ENCODE peak calls at places on chromosome 9, in five cellular contexts. One of them, this sample, is unnamed.

GRCh38 chr9:77981332-77981731 is 50.3 kb downstream of the GNAQ start:
- DNase-seq in left lung: no peak
- DNase-seq in PC-3: no peak
- DNase-seq in keratinocyte: peak; percentile 75
- DNase-seq in A549: peak; percentile 66
- DNase-seq in this sample: peak; percentile 39

GRCh38 chr9:91920846-91921350 is 29.1 kb downstream of the ROR2 start:
- DNase-seq in keratinocyte: no peak
- DNase-seq in PC-3: no peak
- DNase-seq in A549: no peak
- DNase-seq in left lung: no peak
- DNase-seq in this sample: no peak

GRCh38 chr9:8284835-8285234 is 485.3 kb upstream of the DMAC1 start:
- DNase-seq in left lung: no peak
- DNase-seq in keratinocyte: no peak
- DNase-seq in PC-3: no peak
- DNase-seq in A549: no peak
- DNase-seq in this sample: no peak

GRCh38 chr9:124411514-124412227 is 3.6 kb downstream of the PSMB7 start:
- DNase-seq in PC-3: peak; percentile 64
- DNase-seq in left lung: no peak
- DNase-seq in keratinocyte: no peak
- DNase-seq in A549: no peak
- DNase-seq in this sample: peak; percentile 91

GRCh38 chr9:71819115-71819739 is 50.9 kb upstream of the CEMIP2 start:
- DNase-seq in left lung: no peak
- DNase-seq in PC-3: peak; percentile 51
- DNase-seq in keratinocyte: no peak
- DNase-seq in A549: peak; percentile 37
- DNase-seq in this sample: peak; percentile 46

GRCh38 chr9:11893331-11893730 is 799.9 kb upstream of the TYRP1 start:
- DNase-seq in keratinocyte: no peak
- DNase-seq in PC-3: no peak
- DNase-seq in A549: no peak
- DNase-seq in left lung: no peak
- DNase-seq in this sample: peak; percentile 63

GRCh38 chr9:110027624-110028023 is 180.3 kb downstream of the C9orf152 start:
- DNase-seq in PC-3: no peak
- DNase-seq in left lung: no peak
- DNase-seq in A549: no peak
- DNase-seq in keratinocyte: no peak
- DNase-seq in this sample: peak; percentile 87

GRCh38 chr9:33147770-33148169 is 19.4 kb downstream of the B4GALT1 start:
- DNase-seq in A549: no peak
- DNase-seq in keratinocyte: no peak
- DNase-seq in left lung: peak; percentile 31
- DNase-seq in PC-3: no peak
- DNase-seq in this sample: no peak

GRCh38 chr9:135098400-135099105 is 11.1 kb downstream of the OLFM1 start:
- DNase-seq in left lung: no peak
- DNase-seq in A549: no peak
- DNase-seq in PC-3: peak; percentile 4
- DNase-seq in keratinocyte: no peak
- DNase-seq in this sample: peak; percentile 5

GRCh38 chr9:136483589-136484152 is 831 bp upstream of the SEC16A start:
- DNase-seq in left lung: peak; percentile 94
- DNase-seq in PC-3: peak; percentile 89
- DNase-seq in keratinocyte: peak; percentile 44
- DNase-seq in A549: peak; percentile 91
- DNase-seq in this sample: peak; percentile 73

GRCh38 chr9:42852133-42852532 is 668.7 kb downstream of the SPATA31A6 start:
- DNase-seq in A549: peak; percentile 73
- DNase-seq in PC-3: peak; percentile 32
- DNase-seq in keratinocyte: no peak
- DNase-seq in left lung: peak; percentile 62
- DNase-seq in this sample: peak; percentile 31
- TF ChIP-seq CTCF in A549: peak; percentile 29
- TF ChIP-seq CTCF in PC-3: peak; percentile 16
- TF ChIP-seq CTCF in keratinocyte: peak; percentile 45
- TF ChIP-seq CTCF in left lung: peak; percentile 21
- TF ChIP-seq CTCF in this sample: no peak

GRCh38 chr9:35757527-35758275 is 3.6 kb upstream of the MSMP start:
- DNase-seq in PC-3: peak; percentile 60
- DNase-seq in left lung: no peak
- DNase-seq in A549: peak; percentile 74
- DNase-seq in keratinocyte: no peak
- DNase-seq in this sample: no peak
- H3K4me3 ChIP-seq in PC-3: peak overlapping the region; percentile 71
- H3K4me3 ChIP-seq in left lung: peak overlapping the region; percentile 45
- H3K4me3 ChIP-seq in A549: peak overlapping the region; percentile 83
- H3K4me3 ChIP-seq in keratinocyte: peak overlapping the region; percentile 46
- H3K4me3 ChIP-seq in this sample: no peak overlapping the region

GRCh38 chr9:129481424-129481823 is 139.5 kb downstream of the C9orf50 start:
- DNase-seq in A549: no peak
- DNase-seq in left lung: no peak
- DNase-seq in PC-3: no peak
- DNase-seq in keratinocyte: no peak
- DNase-seq in this sample: no peak

GRCh38 chr9:129483467-129484324 is 137.2 kb downstream of the C9orf50 start:
- DNase-seq in left lung: peak; percentile 90
- DNase-seq in A549: peak; percentile 91
- DNase-seq in keratinocyte: no peak
- DNase-seq in PC-3: peak; percentile 72
- DNase-seq in this sample: peak; percentile 94

GRCh38 chr9:129480705-129481104 is 140.2 kb downstream of the C9orf50 start:
- DNase-seq in keratinocyte: no peak
- DNase-seq in PC-3: no peak
- DNase-seq in A549: no peak
- DNase-seq in left lung: no peak
- DNase-seq in this sample: no peak

GRCh38 chr9:129482521-129483466 is 138.1 kb downstream of the C9orf50 start:
- DNase-seq in keratinocyte: no peak
- DNase-seq in A549: peak; percentile 86
- DNase-seq in PC-3: peak; percentile 84
- DNase-seq in left lung: peak; percentile 86
- DNase-seq in this sample: peak; percentile 83

GRCh38 chr9:129481824-129482511 is 138.9 kb downstream of the C9orf50 start:
- DNase-seq in PC-3: no peak
- DNase-seq in keratinocyte: no peak
- DNase-seq in A549: peak; percentile 75
- DNase-seq in left lung: no peak
- DNase-seq in this sample: peak; percentile 42
- TF ChIP-seq CTCF in PC-3: peak; percentile 24
- TF ChIP-seq CTCF in keratinocyte: peak; percentile 28
- TF ChIP-seq CTCF in A549: peak; percentile 15
- TF ChIP-seq CTCF in left lung: no peak
- TF ChIP-seq CTCF in this sample: peak; percentile 25

GRCh38 chr9:98315067-98315453 is 59.6 kb upstream of the TBC1D2 start:
- DNase-seq in A549: no peak
- DNase-seq in keratinocyte: no peak
- DNase-seq in PC-3: no peak
- DNase-seq in left lung: no peak
- DNase-seq in this sample: no peak
- H3K4me3 ChIP-seq in A549: no peak overlapping the region
- H3K4me3 ChIP-seq in keratinocyte: no peak overlapping the region
- H3K4me3 ChIP-seq in PC-3: no peak overlapping the region
- H3K4me3 ChIP-seq in left lung: no peak overlapping the region
- H3K4me3 ChIP-seq in this sample: no peak overlapping the region

GRCh38 chr9:70419546-70420266 is 5.2 kb upstream of the KLF9 start:
- DNase-seq in keratinocyte: no peak
- DNase-seq in left lung: peak; percentile 94
- DNase-seq in A549: peak; percentile 95
- DNase-seq in PC-3: peak; percentile 80
- DNase-seq in this sample: peak; percentile 98
- TF ChIP-seq CTCF in keratinocyte: no peak
- TF ChIP-seq CTCF in left lung: no peak
- TF ChIP-seq CTCF in A549: no peak
- TF ChIP-seq CTCF in PC-3: no peak
- TF ChIP-seq CTCF in this sample: no peak

GRCh38 chr9:35683323-35683722 is 6.4 kb downstream of the TPM2 start:
- DNase-seq in left lung: no peak
- DNase-seq in keratinocyte: no peak
- DNase-seq in A549: no peak
- DNase-seq in PC-3: no peak
- DNase-seq in this sample: no peak

GRCh38 chr9:35685506-35685905 is 4.2 kb downstream of the TPM2 start:
- DNase-seq in A549: no peak
- DNase-seq in keratinocyte: no peak
- DNase-seq in PC-3: no peak
- DNase-seq in left lung: no peak
- DNase-seq in this sample: no peak

GRCh38 chr9:35687306-35687705 is 2.4 kb downstream of the TPM2 start:
- DNase-seq in keratinocyte: no peak
- DNase-seq in A549: no peak
- DNase-seq in left lung: no peak
- DNase-seq in PC-3: no peak
- DNase-seq in this sample: no peak

GRCh38 chr9:35686222-35687203 is 3.2 kb downstream of the TPM2 start:
- DNase-seq in A549: no peak
- DNase-seq in PC-3: no peak
- DNase-seq in left lung: no peak
- DNase-seq in keratinocyte: no peak
- DNase-seq in this sample: peak; percentile 79

GRCh38 chr9:35684921-35685320 is 4.8 kb downstream of the TPM2 start:
- DNase-seq in left lung: no peak
- DNase-seq in keratinocyte: no peak
- DNase-seq in PC-3: no peak
- DNase-seq in A549: no peak
- DNase-seq in this sample: no peak
- H3K4me3 ChIP-seq in left lung: no peak overlapping the region
- H3K4me3 ChIP-seq in keratinocyte: no peak overlapping the region
- H3K4me3 ChIP-seq in PC-3: no peak overlapping the region
- H3K4me3 ChIP-seq in A549: no peak overlapping the region
- H3K4me3 ChIP-seq in this sample: no peak overlapping the region

DNA sequence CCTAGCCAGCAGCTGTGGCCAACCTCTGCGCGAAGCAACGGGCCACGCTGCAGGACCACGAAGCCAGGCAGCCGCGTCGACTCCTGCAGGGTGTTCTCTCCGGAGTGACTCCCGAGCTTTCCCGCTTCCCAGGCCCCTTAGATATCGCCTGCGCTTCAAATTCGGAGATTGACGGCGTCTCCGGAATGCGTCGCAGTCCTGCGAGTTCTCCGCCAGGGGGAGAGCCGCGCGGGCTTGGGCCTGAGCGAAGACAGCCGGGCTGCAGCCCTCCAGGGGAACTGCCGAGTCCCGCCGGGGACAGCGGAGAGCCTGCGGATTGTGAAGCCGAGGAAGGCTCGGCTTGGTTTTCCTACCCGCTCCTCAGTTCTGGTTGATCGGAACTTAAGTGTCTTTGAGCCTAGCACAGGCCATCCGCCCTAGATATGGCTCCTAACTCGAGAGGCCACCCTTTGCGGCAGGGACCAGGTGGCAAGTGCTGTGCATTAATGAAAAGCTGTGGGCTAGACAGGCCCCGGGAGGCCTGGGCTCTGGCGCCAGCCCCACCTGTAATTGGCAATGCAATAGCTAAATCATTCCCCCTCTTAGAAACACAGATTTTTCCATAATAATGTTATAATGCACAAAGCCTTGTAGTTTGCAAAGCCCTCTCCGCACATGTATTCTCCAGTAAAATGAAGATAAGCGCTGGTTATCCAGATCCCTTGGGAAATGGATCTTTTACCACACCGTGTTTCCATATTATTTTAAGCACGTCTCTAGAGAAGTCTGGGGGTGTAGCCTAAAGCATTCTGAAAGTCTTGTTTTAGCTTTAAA is 863 bp upstream of the APBA1 start:
- DNase-seq in left lung: peak; percentile 83
- DNase-seq in PC-3: peak; percentile 80
- DNase-seq in A549: peak; percentile 82
- DNase-seq in keratinocyte: peak; percentile 15
- DNase-seq in this sample: peak; percentile 84
- TF ChIP-seq CTCF in left lung: peak; percentile 79
- TF ChIP-seq CTCF in PC-3: peak; percentile 67
- TF ChIP-seq CTCF in A549: peak; percentile 66
- TF ChIP-seq CTCF in keratinocyte: peak; percentile 94
- TF ChIP-seq CTCF in this sample: peak; percentile 78

GRCh38 chr9:6024035-6024554 is 8.7 kb upstream of the RANBP6 start:
- DNase-seq in PC-3: peak; percentile 37
- DNase-seq in left lung: no peak
- DNase-seq in keratinocyte: no peak
- DNase-seq in A549: peak; percentile 35
- DNase-seq in this sample: no peak
- H3K4me3 ChIP-seq in PC-3: no peak overlapping the region
- H3K4me3 ChIP-seq in left lung: no peak overlapping the region
- H3K4me3 ChIP-seq in keratinocyte: no peak overlapping the region
- H3K4me3 ChIP-seq in A549: no peak overlapping the region
- H3K4me3 ChIP-seq in this sample: no peak overlapping the region